ENCODE peak calls at places on chromosomes 16 and 17, in four cellular contexts. G is mucosa of descending colon, F is A549, O is tibial artery. E is an unnamed sample.

GRCh38 chr16:1749152-1750117 is 21.9 kb downstream of the NME3 start:
- DNase-seq in G (no peak), F (no peak), O (no peak), E (no peak)

GRCh38 chr16:20402651-20403050 is 1.9 kb downstream of the PDILT start:
- DNase-seq in G (no peak), F (no peak), O (no peak), E (no peak)

GRCh38 chr17:44102845-44103622 is 20.4 kb downstream of the HDAC5 start:
- DNase-seq in G (no peak), F (no peak), O (no peak), E (no peak)

GRCh38 chr16:13898233-13898632 is 21.7 kb upstream of the ERCC4 start:
- DNase-seq in G (no peak), F (no peak), O (no peak), E (no peak)

GRCh38 chr17:14052886-14053615 is 16.3 kb upstream of the COX10 start:
- DNase-seq in G (no peak), F (no peak), O (no peak), E (no peak)

GRCh38 chr17:34547453-34548063 is 31.8 kb upstream of the TMEM132E start:
- DNase-seq in G (no peak), F (no peak), O (no peak), E (no peak)

GRCh38 chr16:27204232-27204915 is 1.0 kb downstream of the KDM8 start:
- DNase-seq in G (no peak), F (no peak), O (no peak), E (no peak)

GRCh38 chr17:74569392-74570003 is 2.2 kb upstream of the CD300H start:
- DNase-seq in G (peak; percentile 75), F (peak; percentile 71), O (peak; percentile 78), E (peak; percentile 24)

GRCh38 chr17:82153745-82154375 is 55.8 kb upstream of the FASN start:
- DNase-seq in G (peak; percentile 80), F (peak; percentile 90), O (peak; percentile 78), E (peak; percentile 79)

GRCh38 chr17:31506517-31506916 is 115.0 kb downstream of the RAB11FIP4 start:
- DNase-seq in G (no peak), F (no peak), O (no peak), E (no peak)

GRCh38 chr17:44997733-44998520 is 29.8 kb upstream of the C1QL1 start:
- DNase-seq in G (no peak), F (no peak), O (no peak), E (no peak)

DNA sequence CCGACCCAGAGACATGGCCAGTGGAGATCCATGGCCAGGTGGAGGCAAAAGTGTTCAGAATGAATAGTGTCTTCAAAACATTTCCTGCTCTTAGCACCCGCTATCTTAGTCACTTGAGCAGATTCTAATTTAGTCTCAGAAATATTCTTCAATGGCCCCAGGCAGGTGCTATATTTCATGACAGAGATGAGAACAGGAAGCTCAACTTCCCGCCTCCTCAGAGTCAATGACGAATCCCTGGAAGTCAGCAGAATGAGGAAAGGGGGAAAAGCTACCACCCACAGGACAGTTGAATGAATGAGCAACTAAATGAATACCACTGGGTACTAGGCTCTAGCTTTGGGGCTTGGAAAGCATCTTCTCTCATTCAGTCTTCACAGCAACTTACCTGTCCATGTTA is 147.2 kb downstream of the ASIC2 start:
- DNase-seq in G (no peak), F (no peak), O (no peak), E (no peak)
- H3K4me3 ChIP-seq in G (no peak overlapping the region), F (no peak overlapping the region), O (no peak overlapping the region), E (no peak overlapping the region)

GRCh38 chr16:71630808-71631207 is 4.8 kb downstream of the MARVELD3 start:
- DNase-seq in G (no peak), F (no peak), O (no peak), E (no peak)
- H3K4me1 ChIP-seq in G (peaks cover 8% of the 10 kb centered on the region), F (peaks cover 3% of the 10 kb centered on the region), O (peaks cover 22% of the 10 kb centered on the region), E (peaks cover 25% of the 10 kb centered on the region)

DNA sequence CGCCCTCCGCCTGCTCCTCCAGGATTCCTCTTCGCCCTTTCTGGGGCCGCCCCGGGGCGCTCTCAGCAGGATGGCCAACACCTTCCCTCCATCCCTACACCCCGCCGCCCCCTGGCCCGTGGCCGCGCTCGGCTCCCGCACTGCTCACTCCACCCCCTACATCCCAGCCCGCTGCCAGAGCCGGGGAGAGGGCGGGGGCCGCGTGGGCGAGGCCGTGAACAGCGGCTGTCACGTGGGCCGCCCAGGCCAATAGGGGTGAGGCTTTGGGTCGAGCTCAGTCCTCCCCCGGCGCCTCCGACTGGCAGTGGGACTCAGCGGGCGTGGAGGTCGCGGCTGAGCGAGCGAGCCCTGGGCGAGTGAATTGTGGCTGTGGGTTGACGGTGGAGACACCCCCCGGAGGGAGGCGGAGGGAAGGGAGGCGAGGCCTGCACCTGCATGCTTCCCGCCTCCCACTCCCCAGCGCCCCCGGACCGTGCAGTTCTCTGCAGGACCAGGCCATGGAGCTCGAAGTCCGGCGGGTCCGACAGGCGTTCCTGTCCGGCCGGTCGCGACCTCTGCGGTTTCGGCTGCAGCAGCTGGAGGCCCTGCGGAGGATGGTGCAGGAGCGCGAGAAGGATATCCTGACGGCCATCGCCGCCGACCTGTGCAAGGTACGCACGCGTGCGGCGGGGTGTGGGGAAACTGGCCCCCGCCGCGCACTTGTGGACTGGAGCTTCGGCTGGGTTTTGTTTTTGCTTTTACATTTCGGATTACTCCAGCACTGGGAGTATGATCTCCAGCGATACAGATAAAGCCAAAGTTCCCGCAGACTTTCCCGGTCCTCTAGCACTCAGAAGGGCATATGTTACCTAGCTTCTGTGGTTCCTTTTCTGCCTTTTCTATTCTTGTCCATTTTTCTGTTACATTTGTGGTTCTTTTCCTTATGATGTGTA is at the start of gene ALDH3A2:
- DNase-seq in G (peak; percentile 99), F (peak; percentile 99), O (peak; percentile 99), E (peak; percentile 94)
- TF ChIP-seq CTCF in G (no peak), F (peak; percentile 26), O (peak; percentile 9), E (no peak)

GRCh38 chr17:68035523-68036303 is at the start of gene KPNA2:
- DNase-seq in G (peak; percentile 92), F (peak; percentile 99), O (peak; percentile 95), E (peak; percentile 92)

GRCh38 chr17:68034452-68034776 is 1.1 kb upstream of the KPNA2 start:
- DNase-seq in G (no peak), F (no peak), O (no peak), E (no peak)

GRCh38 chr17:68036304-68037147 is 991 bp downstream of the KPNA2 start:
- DNase-seq in G (no peak), F (no peak), O (no peak), E (no peak)

GRCh38 chr17:68035131-68035522 is 408 bp upstream of the KPNA2 start:
- DNase-seq in G (peak; percentile 96), F (peak; percentile 95), O (peak; percentile 96), E (peak; percentile 96)

GRCh38 chr17:68033636-68034451 is 1.7 kb upstream of the KPNA2 start:
- DNase-seq in G (no peak), F (peak; percentile 90), O (no peak), E (no peak)
- H3K4me3 ChIP-seq in G (no peak overlapping the region), F (peak overlapping the region; percentile 43), O (no peak overlapping the region), E (no peak overlapping the region)

DNA sequence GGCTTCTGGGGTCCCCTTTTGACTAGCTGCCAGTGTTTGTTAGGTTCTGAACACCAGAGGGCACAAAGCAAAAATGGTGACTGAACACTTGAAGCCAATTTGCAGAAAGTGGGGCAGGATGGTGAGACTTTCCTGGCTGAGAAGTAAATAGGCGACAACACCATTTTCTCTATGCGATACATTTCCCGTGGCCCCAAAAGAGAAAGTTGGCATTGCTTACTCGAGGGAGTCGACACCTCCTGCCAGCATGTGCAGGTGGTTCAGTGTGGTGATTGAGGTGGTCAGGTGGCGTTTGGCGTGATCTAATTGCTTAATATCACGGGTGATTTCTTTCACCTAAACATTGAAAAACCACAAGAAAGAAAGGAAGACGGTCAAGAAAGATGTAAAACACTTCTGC is 59.0 kb downstream of the VPS53 start:
- DNase-seq in G (no peak), F (no peak), O (no peak), E (no peak)
- H3K4me1 ChIP-seq in G (no peaks in the 10 kb centered on the region), F (no peaks in the 10 kb centered on the region), O (no peaks in the 10 kb centered on the region), E (no peaks in the 10 kb centered on the region)

GRCh38 chr17:68740555-68741447 is 139.6 kb upstream of the FAM20A start:
- DNase-seq in G (no peak), F (peak; percentile 34), O (no peak), E (no peak)
- TF ChIP-seq CTCF in G (no peak), F (peak; percentile 53), O (no peak), E (no peak)

GRCh38 chr17:7846063-7846735 is 8.7 kb upstream of the TMEM88 start:
- DNase-seq in G (peak; percentile 57), F (no peak), O (peak; percentile 62), E (no peak)

GRCh38 chr17:7843536-7844291 is 9.7 kb downstream of the KDM6B start:
- DNase-seq in G (peak; percentile 93), F (peak; percentile 90), O (peak; percentile 89), E (peak; percentile 89)

GRCh38 chr17:7846765-7847661 is 7.9 kb upstream of the TMEM88 start:
- DNase-seq in G (peak; percentile 59), F (no peak), O (peak; percentile 67), E (no peak)

GRCh38 chr17:7844292-7845154 is 10.3 kb upstream of the TMEM88 start:
- DNase-seq in G (peak; percentile 93), F (peak; percentile 95), O (peak; percentile 97), E (peak; percentile 93)

DNA sequence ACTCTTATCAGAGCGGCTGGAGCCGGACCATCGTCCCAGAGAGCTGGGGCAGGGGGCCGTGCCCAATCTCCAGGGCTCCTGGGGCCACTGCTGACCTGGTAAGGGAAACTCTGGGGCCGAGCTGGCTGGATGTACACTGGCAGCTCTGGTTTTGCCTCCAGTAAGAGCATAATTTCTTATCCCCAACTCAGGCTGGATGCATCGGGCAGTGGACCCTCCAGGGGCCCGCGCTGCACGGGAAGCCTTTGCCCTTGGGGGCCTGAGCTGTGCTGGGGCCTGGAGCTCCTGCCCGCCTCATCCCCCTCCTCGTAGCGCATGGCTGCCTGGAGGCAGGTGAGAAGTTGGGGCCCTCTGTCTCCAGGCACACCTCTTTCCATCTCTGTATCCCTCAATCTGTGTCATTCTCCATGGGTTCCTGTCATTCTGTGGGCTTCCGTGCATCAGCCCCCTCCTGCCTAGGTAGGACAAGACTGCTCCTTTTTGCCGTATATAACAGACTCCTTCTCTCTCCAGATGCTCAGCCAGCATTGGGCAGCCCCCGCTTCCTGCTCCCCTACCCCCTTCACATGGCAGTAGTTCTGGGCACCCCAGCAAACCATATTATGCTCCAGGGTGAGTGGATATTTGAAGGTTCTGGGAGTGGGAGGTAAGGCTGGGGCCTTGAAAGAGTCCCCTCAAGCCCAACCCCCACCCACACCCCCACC is 9.4 kb upstream of the TMEM88 start:
- DNase-seq in G (peak; percentile 66), F (no peak), O (peak; percentile 71), E (no peak)
- H3K4me3 ChIP-seq in G (no peak overlapping the region), F (peak overlapping the region; percentile 80), O (peak overlapping the region; percentile 84), E (no peak overlapping the region)

GRCh38 chr16:56984639-56985038 is 4.7 kb upstream of the NLRC5 start:
- DNase-seq in G (no peak), F (no peak), O (peak; percentile 11), E (no peak)

GRCh38 chr16:56980792-56981724 is 8.3 kb upstream of the NLRC5 start:
- DNase-seq in G (no peak), F (no peak), O (no peak), E (no peak)

GRCh38 chr16:56983211-56983751 is 6.1 kb upstream of the NLRC5 start:
- DNase-seq in G (peak; percentile 79), F (no peak), O (peak; percentile 62), E (peak; percentile 31)

GRCh38 chr16:56981729-56982271 is 7.6 kb upstream of the NLRC5 start:
- DNase-seq in G (no peak), F (no peak), O (peak; percentile 66), E (no peak)

GRCh38 chr16:56982695-56983094 is 6.7 kb upstream of the NLRC5 start:
- DNase-seq in G (no peak), F (no peak), O (peak; percentile 25), E (no peak)
- H3K4me1 ChIP-seq in G (peaks cover 22% of the 10 kb centered on the region), F (peaks cover 26% of the 10 kb centered on the region), O (peaks cover 38% of the 10 kb centered on the region), E (peaks cover 19% of the 10 kb centered on the region)

E was measured in body of pancreas.